ENCODE peak calls at places on chromosomes 6 and 20, in six cellular contexts. P, J, A, V, M and K are unnamed samples.

GRCh38 chr6:167919349-167919748 is 78.1 kb upstream of the KIF25 start:
- DNase-seq in J (no peak), A (no peak), M (no peak), P (no peak), V (no peak), K (no peak)

GRCh38 chr6:144897441-144897921 is 612.3 kb downstream of the UTRN start:
- DNase-seq in M (peak; percentile 18), V (no peak), J (no peak), A (no peak), P (no peak), K (no peak)

GRCh38 chr6:40183902-40184301 is 249.6 kb upstream of the MOCS1 start:
- DNase-seq in A (no peak), M (no peak), J (no peak), V (no peak), P (no peak), K (no peak)

GRCh38 chr6:106134906-106135634 is 48.9 kb downstream of the PRDM1 start:
- DNase-seq in M (peak; percentile 9), J (no peak), A (no peak), P (no peak), V (no peak), K (no peak)

GRCh38 chr6:32933661-32934085 is 7.2 kb downstream of the HLA-DMB start:
- DNase-seq in A (peak; percentile 87), V (peak; percentile 73), P (peak; percentile 86), J (peak; percentile 77), M (peak; percentile 83), K (peak; percentile 76)

GRCh38 chr6:39177130-39177529 is 52.1 kb downstream of the KCNK5 start:
- DNase-seq in V (no peak), P (no peak), A (no peak), J (no peak), M (no peak), K (no peak)

GRCh38 chr6:55449219-55449618 is 122.0 kb downstream of the GFRAL start:
- DNase-seq in J (no peak), V (no peak), M (peak; percentile 68), A (no peak), P (no peak), K (no peak)

GRCh38 chr6:102474041-102474807 is 1080.7 kb downstream of the GRIK2 start:
- DNase-seq in V (no peak), J (no peak), P (no peak), M (no peak), A (no peak), K (no peak)

GRCh38 chr20:44586289-44586911 is 4.0 kb downstream of the PKIG start:
- DNase-seq in J (no peak), P (no peak), V (no peak), A (no peak), M (no peak), K (no peak)

GRCh38 chr6:36848658-36849441 is 9.6 kb upstream of the CPNE5 start:
- DNase-seq in M (peak; percentile 73), A (no peak), P (peak; percentile 80), J (peak; percentile 77), V (no peak), K (peak; percentile 71)

GRCh38 chr6:87103977-87104601 is 9.2 kb upstream of the CGA start:
- DNase-seq in A (no peak), M (no peak), P (no peak), V (no peak), J (no peak), K (no peak)

GRCh38 chr6:111337715-111338333 is 145.2 kb downstream of the REV3L start:
- DNase-seq in M (no peak), P (no peak), J (no peak), V (no peak), A (no peak), K (no peak)

GRCh38 chr6:126831461-126831860 is 287.0 kb upstream of the RSPO3 start:
- DNase-seq in A (no peak), P (no peak), M (no peak), J (no peak), V (no peak), K (no peak)

GRCh38 chr6:53523511-53524454 is 21.1 kb downstream of the GCLC start:
- DNase-seq in M (no peak), J (no peak), A (no peak), P (no peak), V (no peak), K (no peak)

GRCh38 chr6:97097068-97098047 is 172.8 kb downstream of the KLHL32 start:
- DNase-seq in P (no peak), A (no peak), M (no peak), J (no peak), V (no peak), K (no peak)

GRCh38 chr6:89640804-89641203 is 2.3 kb upstream of the LYRM2 start:
- DNase-seq in J (no peak), A (no peak), M (no peak), V (no peak), P (no peak), K (no peak)

GRCh38 chr6:83431545-83432165 is 804 bp upstream of the ME1 start:
- DNase-seq in P (peak; percentile 48), V (no peak), A (no peak), M (no peak), J (peak; percentile 48), K (no peak)

GRCh38 chr6:39812853-39813533 is 20.8 kb downstream of the DAAM2 start:
- DNase-seq in M (peak; percentile 48), P (no peak), V (no peak), J (no peak), A (peak; percentile 46), K (no peak)

GRCh38 chr20:59120491-59120890 is 43.1 kb upstream of the ZNF831 start:
- DNase-seq in V (no peak), J (no peak), A (no peak), P (no peak), M (no peak), K (no peak)

GRCh38 chr20:57445298-57445697 is 54.1 kb downstream of the RBM38 start:
- DNase-seq in A (peak; percentile 54), P (no peak), M (no peak), V (no peak), J (no peak), K (no peak)

GRCh38 chr20:4134355-4134834 is 119.0 kb upstream of the RNF24 start:
- DNase-seq in A (no peak), M (no peak), J (no peak), P (peak; percentile 21), V (no peak), K (no peak)

GRCh38 chr20:4132956-4133355 is 117.6 kb upstream of the RNF24 start:
- DNase-seq in P (no peak), A (no peak), M (no peak), J (no peak), V (no peak), K (no peak)

GRCh38 chr20:4136078-4136966 is 121.0 kb upstream of the RNF24 start:
- DNase-seq in M (no peak), P (no peak), A (no peak), V (no peak), J (no peak), K (no peak)

GRCh38 chr20:4135385-4136077 is 120.2 kb upstream of the RNF24 start:
- DNase-seq in M (peak; percentile 57), V (no peak), J (peak; percentile 70), A (no peak), P (peak; percentile 64), K (peak; percentile 38)

DNA sequence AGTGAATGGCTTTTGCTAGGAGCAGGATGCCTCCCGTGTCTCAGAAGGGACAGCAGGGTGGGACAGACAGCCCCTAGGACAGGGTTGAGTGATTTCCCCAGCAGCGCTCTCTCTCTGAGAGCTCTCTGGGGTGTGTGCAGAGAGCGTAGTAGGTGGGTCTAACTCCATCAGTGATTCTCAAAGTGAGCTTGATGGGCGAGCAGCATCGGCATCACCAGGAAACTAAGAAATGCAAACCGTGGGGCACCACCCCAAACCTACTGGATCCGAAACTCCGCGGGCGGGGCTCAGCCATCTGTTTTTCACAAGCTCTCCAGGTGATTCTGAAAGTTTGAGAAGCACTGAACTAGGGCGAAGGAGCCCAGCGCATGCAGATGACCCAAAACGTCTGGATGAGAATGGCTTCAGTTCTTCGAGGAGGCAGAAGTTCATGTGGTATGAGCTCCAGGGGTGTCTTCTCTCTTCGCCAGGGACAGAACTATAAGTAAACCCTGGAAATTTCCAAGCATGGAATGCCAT is 119.6 kb upstream of the RNF24 start:
- DNase-seq in P (peak; percentile 45), J (no peak), A (no peak), M (no peak), V (no peak), K (no peak)
- H3K4me1 ChIP-seq in P (peaks cover 9% of the 10 kb centered on the region), J (no peaks in the 10 kb centered on the region), A (no peaks in the 10 kb centered on the region), M (peaks cover 18% of the 10 kb centered on the region), V (no peaks in the 10 kb centered on the region), K (peaks cover 3% of the 10 kb centered on the region)

GRCh38 chr20:23187759-23188158 is 101.6 kb upstream of the CD93 start:
- DNase-seq in M (no peak), P (peak; percentile 53), J (peak; percentile 21), A (peak; percentile 49), V (no peak), K (no peak)
- H3K4me3 ChIP-seq in M (no peak overlapping the region), P (no peak overlapping the region), J (no peak overlapping the region), A (no peak overlapping the region), V (no peak overlapping the region), K (no peak overlapping the region)

DNA sequence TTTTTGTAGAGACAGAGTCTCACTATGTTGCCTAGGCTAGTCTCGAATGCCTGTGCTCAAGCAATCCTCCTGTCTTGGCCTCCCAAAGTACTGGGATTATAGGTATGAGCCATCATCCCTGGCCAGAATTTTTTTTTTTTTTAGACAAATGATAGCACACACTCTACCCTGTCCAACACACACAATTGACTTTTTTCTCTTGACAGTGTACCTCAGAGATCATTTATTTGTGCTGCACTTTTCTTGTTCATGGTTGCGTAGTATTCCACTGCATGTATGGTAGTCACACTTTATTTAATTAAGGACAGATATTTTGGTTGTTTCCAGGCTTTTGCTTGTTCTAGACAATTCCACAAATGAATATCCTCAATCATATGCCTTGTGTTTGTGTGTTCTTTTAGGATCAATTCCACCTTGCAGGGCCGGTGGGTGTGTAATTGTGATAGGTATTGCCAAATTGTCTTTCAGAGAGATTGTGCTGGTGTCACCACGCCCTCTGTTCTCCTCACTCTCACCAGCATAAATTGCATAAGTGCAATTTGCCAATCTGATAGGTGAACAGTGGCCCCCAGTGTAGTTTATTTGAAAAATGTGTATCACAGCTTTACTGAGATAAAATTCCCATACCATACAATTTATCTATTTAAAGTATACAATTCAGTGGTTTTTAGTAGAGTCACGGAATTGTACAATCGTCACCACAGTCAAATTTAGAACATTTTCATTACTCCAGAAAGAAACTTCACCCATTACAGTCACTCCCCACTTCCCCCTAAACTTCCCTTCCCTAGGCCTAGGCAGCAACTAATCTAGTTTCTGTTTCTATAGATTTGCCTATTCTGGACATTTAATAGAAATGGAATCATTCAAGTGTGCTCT is 20.1 kb downstream of the SRC start:
- DNase-seq in P (no peak), M (no peak), V (no peak), A (no peak), J (no peak), K (no peak)
- H3K36me3 ChIP-seq in P (peaks cover 47% of the 10 kb centered on the region), M (peaks cover 10% of the 10 kb centered on the region), V (no peaks in the 10 kb centered on the region), A (peaks cover 26% of the 10 kb centered on the region), J (peaks cover 13% of the 10 kb centered on the region), K (no peaks in the 10 kb centered on the region)

GRCh38 chr6:148758492-148758891 is 11.7 kb downstream of the UST start:
- DNase-seq in A (peak; percentile 31), V (no peak), J (no peak), P (no peak), M (no peak), K (peak; percentile 32)
- H3K4me1 ChIP-seq in A (peaks cover 36% of the 10 kb centered on the region), V (peaks cover 44% of the 10 kb centered on the region), J (no peaks in the 10 kb centered on the region), P (peaks cover 21% of the 10 kb centered on the region), M (peaks cover 5% of the 10 kb centered on the region), K (peaks cover 9% of the 10 kb centered on the region)

GRCh38 chr6:11423667-11424066 is 113.9 kb upstream of the TMEM170B start:
- DNase-seq in P (no peak), A (no peak), M (no peak), V (no peak), J (no peak), K (no peak)
- H3K4me3 ChIP-seq in P (no peak overlapping the region), A (no peak overlapping the region), M (no peak overlapping the region), V (no peak overlapping the region), J (no peak overlapping the region), K (no peak overlapping the region)